ENCODE peak calls at places on chromosomes 13 and 19, in eight cellular contexts. P, D, T, A, N, O, X and S are unnamed samples.

GRCh38 chr19:35641515-35642151 is at the start of gene ETV2:
- DNase-seq in X (no peak), A (peak), T (no peak), P (no peak), D (no peak), O (peak), N (peak), S (no peak)

GRCh38 chr19:3046621-3047306 is 15.5 kb downstream of the TLE5 start:
- DNase-seq in P (no peak), D (peak), N (peak), A (no peak), O (no peak), X (no peak), T (peak), S (no peak)

GRCh38 chr19:33665776-33666175 is 44.0 kb downstream of the CHST8 start:
- DNase-seq in O (no peak), N (no peak), D (no peak), X (no peak), A (no peak), T (no peak), P (no peak), S (no peak)

GRCh38 chr19:35596366-35596999 is 10.5 kb downstream of the PMIS2 start:
- DNase-seq in O (peak), P (no peak), D (peak), N (no peak), T (no peak), A (peak), X (no peak), S (no peak)

GRCh38 chr19:1812426-1813196 is 535 bp upstream of the ATP8B3 start:
- DNase-seq in X (peak), A (peak), O (peak), T (peak), N (peak), D (peak), P (peak), S (peak)

GRCh38 chr13:97224544-97225324 is 2.6 kb downstream of the MBNL2 start:
- DNase-seq in X (no peak), A (no peak), N (no peak), T (peak), O (peak), D (peak), P (no peak), S (peak)

GRCh38 chr19:17339088-17339741 is 1.9 kb downstream of the GTPBP3 start:
- DNase-seq in O (no peak), D (no peak), P (no peak), N (no peak), T (no peak), X (no peak), A (peak), S (no peak)

GRCh38 chr13:108342369-108343289 is 73.1 kb downstream of the TNFSF13B start:
- DNase-seq in T (peak), O (peak), A (no peak), P (no peak), D (peak), N (no peak), X (no peak), S (no peak)

GRCh38 chr13:104769520-104769919 is 1703.3 kb upstream of the SLC10A2 start:
- DNase-seq in O (no peak), A (no peak), N (no peak), D (no peak), X (no peak), P (no peak), T (no peak), S (no peak)

GRCh38 chr19:41699231-41699967 is 9.0 kb upstream of the CEACAM5 start:
- DNase-seq in N (no peak), O (no peak), A (no peak), X (no peak), T (no peak), D (no peak), P (no peak), S (no peak)

GRCh38 chr19:44643605-44644390 is at the start of gene PVR:
- DNase-seq in A (peak), X (peak), D (peak), T (peak), N (peak), O (peak), P (peak), S (peak)

GRCh38 chr13:114017028-114017630 is 43.3 kb upstream of the C13orf46 start:
- DNase-seq in T (no peak), X (no peak), O (no peak), A (no peak), N (peak), P (no peak), D (no peak), S (no peak)